ENCODE peak calls at places on chromosomes 6 and 20, in eight cellular contexts. One of them, this sample, is unnamed. For H3K4me1, the result is how much of the 10 kb centered on the place peaks cover.

GRCh38 chr20:6533828-6534388 is 233.6 kb upstream of the BMP2 start:
- DNase-seq in HCT116: no peak
- DNase-seq in CD8-positive, alpha-beta memory T cell: no peak
- DNase-seq in colonic mucosa: no peak
- DNase-seq in neuronal stem cell: no peak
- DNase-seq in body of pancreas: no peak
- DNase-seq in CD4-positive, CD25-positive, alpha-beta regulatory T cell: no peak
- DNase-seq in mesenchymal stem cell: peak
- DNase-seq in this sample: peak

GRCh38 chr6:154276810-154277577 is 79.6 kb downstream of the IPCEF1 start:
- DNase-seq in HCT116: peak
- DNase-seq in CD8-positive, alpha-beta memory T cell: no peak
- DNase-seq in colonic mucosa: no peak
- DNase-seq in neuronal stem cell: no peak
- DNase-seq in body of pancreas: no peak
- DNase-seq in CD4-positive, CD25-positive, alpha-beta regulatory T cell: peak
- DNase-seq in mesenchymal stem cell: peak
- DNase-seq in this sample: no peak

GRCh38 chr6:14000901-14001300 is 76.1 kb downstream of the RNF182 start:
- DNase-seq in HCT116: no peak
- DNase-seq in CD8-positive, alpha-beta memory T cell: no peak
- DNase-seq in colonic mucosa: no peak
- DNase-seq in neuronal stem cell: no peak
- DNase-seq in body of pancreas: no peak
- DNase-seq in CD4-positive, CD25-positive, alpha-beta regulatory T cell: no peak
- DNase-seq in mesenchymal stem cell: no peak
- DNase-seq in this sample: no peak

GRCh38 chr6:984031-984430 is 291.1 kb upstream of the EXOC2 start:
- DNase-seq in HCT116: no peak
- DNase-seq in CD8-positive, alpha-beta memory T cell: no peak
- DNase-seq in colonic mucosa: no peak
- DNase-seq in neuronal stem cell: no peak
- DNase-seq in body of pancreas: no peak
- DNase-seq in CD4-positive, CD25-positive, alpha-beta regulatory T cell: no peak
- DNase-seq in mesenchymal stem cell: no peak
- DNase-seq in this sample: no peak

GRCh38 chr20:37669062-37669772 is 24.6 kb upstream of the CTNNBL1 start:
- DNase-seq in HCT116: no peak
- DNase-seq in CD8-positive, alpha-beta memory T cell: no peak
- DNase-seq in colonic mucosa: no peak
- DNase-seq in neuronal stem cell: no peak
- DNase-seq in body of pancreas: no peak
- DNase-seq in CD4-positive, CD25-positive, alpha-beta regulatory T cell: no peak
- DNase-seq in mesenchymal stem cell: peak
- DNase-seq in this sample: peak

GRCh38 chr6:82875573-82876185 is 190.0 kb downstream of the UBE3D start:
- DNase-seq in HCT116: peak
- DNase-seq in CD8-positive, alpha-beta memory T cell: no peak
- DNase-seq in colonic mucosa: no peak
- DNase-seq in neuronal stem cell: no peak
- DNase-seq in body of pancreas: no peak
- DNase-seq in CD4-positive, CD25-positive, alpha-beta regulatory T cell: no peak
- DNase-seq in mesenchymal stem cell: peak
- DNase-seq in this sample: peak

GRCh38 chr20:32898721-32899120 is 40.0 kb downstream of the EFCAB8 start:
- DNase-seq in HCT116: no peak
- DNase-seq in CD8-positive, alpha-beta memory T cell: no peak
- DNase-seq in colonic mucosa: no peak
- DNase-seq in neuronal stem cell: no peak
- DNase-seq in body of pancreas: no peak
- DNase-seq in CD4-positive, CD25-positive, alpha-beta regulatory T cell: no peak
- DNase-seq in mesenchymal stem cell: peak
- DNase-seq in this sample: no peak

GRCh38 chr6:105363100-105363754 is 39.7 kb downstream of the PREP start:
- DNase-seq in HCT116: no peak
- DNase-seq in CD8-positive, alpha-beta memory T cell: no peak
- DNase-seq in colonic mucosa: no peak
- DNase-seq in neuronal stem cell: no peak
- DNase-seq in body of pancreas: no peak
- DNase-seq in CD4-positive, CD25-positive, alpha-beta regulatory T cell: no peak
- DNase-seq in mesenchymal stem cell: peak
- DNase-seq in this sample: peak

GRCh38 chr20:45919536-45919933 is 7.6 kb upstream of the PLTP start:
- DNase-seq in HCT116: no peak
- DNase-seq in CD8-positive, alpha-beta memory T cell: no peak
- DNase-seq in colonic mucosa: peak
- DNase-seq in neuronal stem cell: no peak
- DNase-seq in body of pancreas: no peak
- DNase-seq in CD4-positive, CD25-positive, alpha-beta regulatory T cell: no peak
- DNase-seq in mesenchymal stem cell: peak
- DNase-seq in this sample: no peak

GRCh38 chr20:49539481-49540231 is 28.3 kb downstream of the PTGIS start:
- DNase-seq in HCT116: no peak
- DNase-seq in CD8-positive, alpha-beta memory T cell: no peak
- DNase-seq in colonic mucosa: no peak
- DNase-seq in neuronal stem cell: no peak
- DNase-seq in body of pancreas: no peak
- DNase-seq in CD4-positive, CD25-positive, alpha-beta regulatory T cell: no peak
- DNase-seq in mesenchymal stem cell: no peak
- DNase-seq in this sample: no peak

GRCh38 chr6:149642829-149643580 is 5.5 kb downstream of the KATNA1 start:
- DNase-seq in HCT116: no peak
- DNase-seq in CD8-positive, alpha-beta memory T cell: no peak
- DNase-seq in colonic mucosa: no peak
- DNase-seq in neuronal stem cell: no peak
- DNase-seq in body of pancreas: no peak
- DNase-seq in CD4-positive, CD25-positive, alpha-beta regulatory T cell: no peak
- DNase-seq in mesenchymal stem cell: no peak
- DNase-seq in this sample: no peak

GRCh38 chr6:14871196-14871595 is 374.7 kb upstream of the JARID2 start:
- DNase-seq in HCT116: no peak
- DNase-seq in CD8-positive, alpha-beta memory T cell: no peak
- DNase-seq in colonic mucosa: no peak
- DNase-seq in neuronal stem cell: no peak
- DNase-seq in body of pancreas: no peak
- DNase-seq in CD4-positive, CD25-positive, alpha-beta regulatory T cell: no peak
- DNase-seq in mesenchymal stem cell: no peak
- DNase-seq in this sample: no peak

GRCh38 chr6:60670036-60670435 is 1616.0 kb downstream of the KHDRBS2 start:
- DNase-seq in HCT116: no peak
- DNase-seq in CD8-positive, alpha-beta memory T cell: no peak
- DNase-seq in colonic mucosa: no peak
- DNase-seq in neuronal stem cell: no peak
- DNase-seq in body of pancreas: no peak
- DNase-seq in CD4-positive, CD25-positive, alpha-beta regulatory T cell: no peak
- DNase-seq in mesenchymal stem cell: peak
- DNase-seq in this sample: no peak

GRCh38 chr6:28838289-28838633 is 85.5 kb downstream of the TRIM27 start:
- DNase-seq in HCT116: no peak
- DNase-seq in CD8-positive, alpha-beta memory T cell: peak
- DNase-seq in colonic mucosa: peak
- DNase-seq in neuronal stem cell: peak
- DNase-seq in body of pancreas: peak
- DNase-seq in CD4-positive, CD25-positive, alpha-beta regulatory T cell: peak
- DNase-seq in mesenchymal stem cell: peak
- DNase-seq in this sample: peak

GRCh38 chr6:27280064-27280539 is 32.0 kb downstream of the POM121L2 start:
- DNase-seq in HCT116: peak
- DNase-seq in CD8-positive, alpha-beta memory T cell: no peak
- DNase-seq in colonic mucosa: peak
- DNase-seq in neuronal stem cell: no peak
- DNase-seq in body of pancreas: peak
- DNase-seq in CD4-positive, CD25-positive, alpha-beta regulatory T cell: no peak
- DNase-seq in mesenchymal stem cell: peak
- DNase-seq in this sample: no peak

GRCh38 chr6:50443144-50443543 is 270.2 kb upstream of the TFAP2D start:
- DNase-seq in HCT116: no peak
- DNase-seq in CD8-positive, alpha-beta memory T cell: no peak
- DNase-seq in colonic mucosa: no peak
- DNase-seq in neuronal stem cell: no peak
- DNase-seq in body of pancreas: no peak
- DNase-seq in CD4-positive, CD25-positive, alpha-beta regulatory T cell: no peak
- DNase-seq in mesenchymal stem cell: no peak
- DNase-seq in this sample: no peak

GRCh38 chr6:16974729-16975359 is 127.0 kb upstream of the STMND1 start:
- DNase-seq in HCT116: no peak
- DNase-seq in CD8-positive, alpha-beta memory T cell: no peak
- DNase-seq in colonic mucosa: no peak
- DNase-seq in neuronal stem cell: no peak
- DNase-seq in body of pancreas: no peak
- DNase-seq in CD4-positive, CD25-positive, alpha-beta regulatory T cell: no peak
- DNase-seq in mesenchymal stem cell: no peak
- DNase-seq in this sample: peak

GRCh38 chr20:10649817-10650200 is 24.0 kb downstream of the JAG1 start:
- DNase-seq in HCT116: no peak
- DNase-seq in CD8-positive, alpha-beta memory T cell: no peak
- DNase-seq in colonic mucosa: no peak
- DNase-seq in neuronal stem cell: no peak
- DNase-seq in body of pancreas: no peak
- DNase-seq in CD4-positive, CD25-positive, alpha-beta regulatory T cell: no peak
- DNase-seq in mesenchymal stem cell: peak
- DNase-seq in this sample: peak

GRCh38 chr20:10652660-10653191 is 21.1 kb downstream of the JAG1 start:
- DNase-seq in HCT116: no peak
- DNase-seq in CD8-positive, alpha-beta memory T cell: no peak
- DNase-seq in colonic mucosa: no peak
- DNase-seq in neuronal stem cell: no peak
- DNase-seq in body of pancreas: no peak
- DNase-seq in CD4-positive, CD25-positive, alpha-beta regulatory T cell: no peak
- DNase-seq in mesenchymal stem cell: peak
- DNase-seq in this sample: no peak

GRCh38 chr20:10651227-10651990 is 22.4 kb downstream of the JAG1 start:
- DNase-seq in HCT116: no peak
- DNase-seq in CD8-positive, alpha-beta memory T cell: no peak
- DNase-seq in colonic mucosa: no peak
- DNase-seq in neuronal stem cell: no peak
- DNase-seq in body of pancreas: no peak
- DNase-seq in CD4-positive, CD25-positive, alpha-beta regulatory T cell: no peak
- DNase-seq in mesenchymal stem cell: peak
- DNase-seq in this sample: no peak

GRCh38 chr20:10653593-10654288 is 20.1 kb downstream of the JAG1 start:
- DNase-seq in HCT116: no peak
- DNase-seq in CD8-positive, alpha-beta memory T cell: no peak
- DNase-seq in colonic mucosa: no peak
- DNase-seq in neuronal stem cell: no peak
- DNase-seq in body of pancreas: no peak
- DNase-seq in CD4-positive, CD25-positive, alpha-beta regulatory T cell: no peak
- DNase-seq in mesenchymal stem cell: peak
- DNase-seq in this sample: no peak

GRCh38 chr20:10652185-10652584 is 21.6 kb downstream of the JAG1 start:
- DNase-seq in HCT116: no peak
- DNase-seq in CD8-positive, alpha-beta memory T cell: no peak
- DNase-seq in colonic mucosa: no peak
- DNase-seq in neuronal stem cell: no peak
- DNase-seq in body of pancreas: no peak
- DNase-seq in CD4-positive, CD25-positive, alpha-beta regulatory T cell: no peak
- DNase-seq in mesenchymal stem cell: no peak
- DNase-seq in this sample: no peak
- H3K4me1 ChIP-seq in HCT116: under half
- H3K4me1 ChIP-seq in CD8-positive, alpha-beta memory T cell: under half
- H3K4me1 ChIP-seq in colonic mucosa: under half
- H3K4me1 ChIP-seq in neuronal stem cell: under half
- H3K4me1 ChIP-seq in body of pancreas: half or more
- H3K4me1 ChIP-seq in CD4-positive, CD25-positive, alpha-beta regulatory T cell: under half
- H3K4me1 ChIP-seq in mesenchymal stem cell: under half
- H3K4me1 ChIP-seq in this sample: half or more

DNA sequence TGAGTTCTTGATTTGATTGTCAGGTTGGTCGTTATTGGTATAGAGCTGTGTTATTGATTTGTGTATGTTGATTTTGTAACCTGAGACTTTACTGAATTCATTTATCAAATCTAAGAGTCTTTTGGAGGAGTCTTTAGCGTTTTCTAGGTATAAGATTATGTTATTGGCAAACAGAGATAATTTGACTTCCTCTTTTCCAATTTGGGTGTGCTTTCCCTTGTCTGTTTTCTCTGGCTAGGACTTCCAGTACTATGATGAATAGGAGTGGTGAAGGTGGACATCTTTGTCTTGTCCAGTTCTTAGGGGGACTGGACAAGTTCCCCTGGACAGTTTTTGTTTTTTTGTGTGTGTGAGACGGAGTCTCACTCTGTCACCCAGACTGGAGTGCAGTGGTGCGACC is 17.4 kb downstream of the HLA-DOA start:
- DNase-seq in HCT116: no peak
- DNase-seq in CD8-positive, alpha-beta memory T cell: no peak
- DNase-seq in colonic mucosa: no peak
- DNase-seq in neuronal stem cell: no peak
- DNase-seq in body of pancreas: no peak
- DNase-seq in CD4-positive, CD25-positive, alpha-beta regulatory T cell: no peak
- DNase-seq in mesenchymal stem cell: no peak
- DNase-seq in this sample: no peak
- H3K4me3 ChIP-seq in HCT116: no peak
- H3K4me3 ChIP-seq in CD8-positive, alpha-beta memory T cell: no peak
- H3K4me3 ChIP-seq in colonic mucosa: no peak
- H3K4me3 ChIP-seq in neuronal stem cell: no peak
- H3K4me3 ChIP-seq in body of pancreas: no peak
- H3K4me3 ChIP-seq in CD4-positive, CD25-positive, alpha-beta regulatory T cell: no peak
- H3K4me3 ChIP-seq in mesenchymal stem cell: no peak
- H3K4me3 ChIP-seq in this sample: no peak

GRCh38 chr20:51456511-51457280 is 85.8 kb downstream of the NFATC2 start:
- DNase-seq in HCT116: peak
- DNase-seq in CD8-positive, alpha-beta memory T cell: no peak
- DNase-seq in colonic mucosa: peak
- DNase-seq in neuronal stem cell: no peak
- DNase-seq in body of pancreas: peak
- DNase-seq in CD4-positive, CD25-positive, alpha-beta regulatory T cell: no peak
- DNase-seq in mesenchymal stem cell: peak
- DNase-seq in this sample: peak
- H3K4me1 ChIP-seq in HCT116: under half
- H3K4me1 ChIP-seq in CD8-positive, alpha-beta memory T cell: under half
- H3K4me1 ChIP-seq in colonic mucosa: under half
- H3K4me1 ChIP-seq in neuronal stem cell: under half
- H3K4me1 ChIP-seq in body of pancreas: under half
- H3K4me1 ChIP-seq in CD4-positive, CD25-positive, alpha-beta regulatory T cell: under half
- H3K4me1 ChIP-seq in mesenchymal stem cell: under half
- H3K4me1 ChIP-seq in this sample: under half

GRCh38 chr6:31586596-31586995 is 519 bp downstream of the LST1 start:
- DNase-seq in HCT116: no peak
- DNase-seq in CD8-positive, alpha-beta memory T cell: peak
- DNase-seq in colonic mucosa: no peak
- DNase-seq in neuronal stem cell: no peak
- DNase-seq in body of pancreas: no peak
- DNase-seq in CD4-positive, CD25-positive, alpha-beta regulatory T cell: no peak
- DNase-seq in mesenchymal stem cell: no peak
- DNase-seq in this sample: no peak

GRCh38 chr6:31588871-31589650 is 3.0 kb downstream of the LST1 start:
- DNase-seq in HCT116: no peak
- DNase-seq in CD8-positive, alpha-beta memory T cell: no peak
- DNase-seq in colonic mucosa: no peak
- DNase-seq in neuronal stem cell: no peak
- DNase-seq in body of pancreas: no peak
- DNase-seq in CD4-positive, CD25-positive, alpha-beta regulatory T cell: no peak
- DNase-seq in mesenchymal stem cell: no peak
- DNase-seq in this sample: no peak

GRCh38 chr6:31586013-31586412 is at the start of gene LST1:
- DNase-seq in HCT116: no peak
- DNase-seq in CD8-positive, alpha-beta memory T cell: no peak
- DNase-seq in colonic mucosa: no peak
- DNase-seq in neuronal stem cell: no peak
- DNase-seq in body of pancreas: no peak
- DNase-seq in CD4-positive, CD25-positive, alpha-beta regulatory T cell: no peak
- DNase-seq in mesenchymal stem cell: no peak
- DNase-seq in this sample: no peak

GRCh38 chr6:31585531-31585930 is 546 bp upstream of the LST1 start:
- DNase-seq in HCT116: peak
- DNase-seq in CD8-positive, alpha-beta memory T cell: peak
- DNase-seq in colonic mucosa: no peak
- DNase-seq in neuronal stem cell: no peak
- DNase-seq in body of pancreas: no peak
- DNase-seq in CD4-positive, CD25-positive, alpha-beta regulatory T cell: peak
- DNase-seq in mesenchymal stem cell: no peak
- DNase-seq in this sample: no peak

GRCh38 chr6:31587791-31588777 is 2.0 kb downstream of the LST1 start:
- DNase-seq in HCT116: no peak
- DNase-seq in CD8-positive, alpha-beta memory T cell: no peak
- DNase-seq in colonic mucosa: no peak
- DNase-seq in neuronal stem cell: no peak
- DNase-seq in body of pancreas: no peak
- DNase-seq in CD4-positive, CD25-positive, alpha-beta regulatory T cell: no peak
- DNase-seq in mesenchymal stem cell: no peak
- DNase-seq in this sample: no peak
- H3K4me3 ChIP-seq in HCT116: no peak
- H3K4me3 ChIP-seq in CD8-positive, alpha-beta memory T cell: peak
- H3K4me3 ChIP-seq in colonic mucosa: peak
- H3K4me3 ChIP-seq in neuronal stem cell: no peak
- H3K4me3 ChIP-seq in body of pancreas: no peak
- H3K4me3 ChIP-seq in CD4-positive, CD25-positive, alpha-beta regulatory T cell: peak
- H3K4me3 ChIP-seq in mesenchymal stem cell: no peak
- H3K4me3 ChIP-seq in this sample: no peak

This sample was measured in SJSA1.